ENCODE peak calls at places on chromosomes 7 and 10, in four cellular contexts. M is astrocyte of the spinal cord, J is type B pancreatic cell, V is brain microvascular endothelial cell. P is an unnamed sample.

GRCh38 chr7:145655666-145656065 is 460.9 kb upstream of the CNTNAP2 start:
- DNase-seq in V (no peak), M (no peak), J (no peak), P (no peak)

GRCh38 chr7:149422914-149423285 is 38.0 kb downstream of the ZNF777 start:
- DNase-seq in M (no peak), J (no peak), V (no peak), P (no peak)

GRCh38 chr10:124735491-124736286 is 8.5 kb downstream of the FAM53B start:
- DNase-seq in M (no peak), V (no peak), J (peak), P (no peak)

GRCh38 chr10:129837909-129838582 is 126.0 kb downstream of the EBF3 start:
- DNase-seq in V (no peak), J (no peak), M (no peak), P (no peak)

GRCh38 chr10:11444531-11445228 is 166.8 kb downstream of the USP6NL start:
- DNase-seq in V (no peak), J (peak), M (no peak), P (no peak)

GRCh38 chr7:85186521-85187241 is at the start of gene SEMA3D:
- DNase-seq in V (peak), J (peak), M (peak), P (peak)

GRCh38 chr10:60809157-60809556 is 30.9 kb downstream of the CDK1 start:
- DNase-seq in J (no peak), M (no peak), V (peak), P (peak)

GRCh38 chr10:113178771-113179170 is 228.7 kb downstream of the TCF7L2 start:
- DNase-seq in J (peak), M (no peak), V (no peak), P (no peak)

GRCh38 chr7:33932221-33932620 is 26.9 kb downstream of the BMPER start:
- DNase-seq in J (no peak), M (no peak), V (no peak), P (no peak)

GRCh38 chr10:92914478-92915066 is 66.3 kb downstream of the EXOC6 start:
- DNase-seq in J (no peak), V (peak), M (peak), P (peak)
- TF ChIP-seq CTCF in J (peak), V (peak), M (peak), P (peak)

DNA sequence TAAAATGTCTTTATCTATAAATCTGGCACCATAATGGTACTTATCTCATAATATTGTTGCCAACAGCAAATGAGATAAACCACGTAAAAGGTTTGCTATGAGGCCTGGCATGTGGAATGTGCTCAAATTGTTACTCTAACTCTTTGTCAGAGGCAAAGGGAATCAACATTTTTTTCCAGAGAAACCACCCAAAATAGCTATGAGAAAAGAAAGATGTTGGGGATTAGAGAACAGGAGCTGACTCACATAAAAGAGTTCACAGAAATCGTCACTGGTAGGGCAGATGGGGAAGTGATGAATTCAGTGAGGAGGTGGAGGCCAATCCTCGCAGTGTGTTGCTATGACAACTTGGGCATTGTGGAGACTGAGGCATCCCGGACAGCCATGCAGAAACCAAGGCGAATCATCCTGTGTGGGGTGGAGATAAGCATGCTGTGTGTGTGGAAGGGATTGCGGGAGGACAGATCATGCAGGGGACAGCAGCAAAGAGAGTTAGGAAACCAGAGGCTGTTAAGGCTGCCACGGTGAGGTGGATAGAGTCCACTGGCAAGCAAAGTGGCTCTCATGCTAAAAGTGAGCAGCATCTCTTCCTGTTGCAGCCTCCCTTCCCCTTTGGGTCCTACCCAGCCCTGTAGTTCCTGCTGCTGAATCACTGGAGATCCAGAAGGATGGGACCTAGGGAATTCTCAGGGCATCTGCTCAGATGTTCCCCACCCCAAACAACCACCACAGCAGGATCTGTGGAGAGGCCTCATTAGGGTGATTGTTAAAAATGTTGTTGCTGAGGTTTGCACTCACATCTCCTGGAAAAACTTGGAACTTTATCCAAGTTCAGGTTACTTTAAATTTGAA is 103.9 kb downstream of the CUBN start:
- DNase-seq in M (peak), J (no peak), V (peak), P (peak)
- TF ChIP-seq CTCF in M (no peak), J (no peak), V (peak), P (no peak)

GRCh38 chr7:116588225-116588624 is 63.4 kb downstream of the CAV1 start:
- DNase-seq in M (peak), V (peak), J (no peak), P (peak)

GRCh38 chr7:116585967-116586366 is 61.1 kb downstream of the CAV1 start:
- DNase-seq in V (no peak), J (no peak), M (no peak), P (no peak)

GRCh38 chr7:116591202-116592040 is 66.6 kb downstream of the CAV1 start:
- DNase-seq in J (no peak), M (peak), V (no peak), P (no peak)

GRCh38 chr7:116592041-116592355 is 67.2 kb downstream of the CAV1 start:
- DNase-seq in J (no peak), M (no peak), V (no peak), P (no peak)

DNA sequence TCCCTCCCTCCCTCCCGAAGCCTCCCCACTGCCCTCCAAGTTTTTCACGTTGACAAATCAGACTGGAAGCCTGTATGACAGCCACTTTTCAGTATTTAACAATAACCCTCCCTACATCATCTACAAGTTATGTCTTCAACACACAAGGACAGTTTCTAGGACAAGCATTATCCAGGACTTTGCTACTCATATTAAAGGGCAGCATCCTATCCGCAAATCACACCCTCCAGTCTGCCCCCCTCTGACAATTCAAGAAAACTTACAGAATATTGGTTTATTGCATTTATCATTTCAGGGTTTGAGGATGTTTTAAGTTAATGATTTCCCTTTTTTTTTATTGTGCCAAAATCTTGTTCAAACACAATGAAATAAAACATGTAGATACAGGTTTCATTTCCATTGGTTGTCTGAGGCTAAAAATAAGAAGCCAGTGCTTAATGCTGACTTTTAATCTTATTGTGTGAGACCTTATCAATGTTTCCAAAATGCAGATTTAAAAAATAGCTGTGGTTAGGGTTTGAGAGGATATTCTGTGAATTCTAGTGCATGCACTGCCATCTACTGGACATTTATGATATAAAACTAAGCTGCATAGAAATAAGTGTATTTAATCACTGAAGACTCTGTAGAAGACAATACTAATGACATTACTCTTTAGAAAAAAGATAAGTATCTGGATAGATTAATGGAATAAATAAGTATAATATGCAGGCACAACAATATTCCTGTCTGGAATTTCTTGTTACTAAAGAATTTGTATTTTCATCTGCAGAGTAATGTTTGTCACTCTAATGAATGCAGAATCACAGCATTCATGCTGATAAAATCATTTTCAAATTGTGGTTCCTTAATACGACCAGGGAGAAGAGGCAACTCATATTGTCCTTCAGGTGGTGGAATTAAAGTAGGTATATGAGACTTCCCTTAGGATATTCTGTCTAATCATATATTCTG is 64.1 kb downstream of the CAV1 start:
- DNase-seq in J (no peak), V (peak), M (peak), P (peak)
- TF ChIP-seq CTCF in J (peak), V (peak), M (peak), P (peak)

GRCh38 chr7:45568536-45569289 is 5.5 kb upstream of the ADCY1 start:
- DNase-seq in V (no peak), M (no peak), J (peak), P (no peak)

GRCh38 chr7:45564886-45565455 is 9.2 kb upstream of the ADCY1 start:
- DNase-seq in J (no peak), V (no peak), M (no peak), P (no peak)

GRCh38 chr7:45566386-45566785 is 7.8 kb upstream of the ADCY1 start:
- DNase-seq in J (no peak), M (no peak), V (no peak), P (no peak)

GRCh38 chr7:45569290-45569685 is 4.9 kb upstream of the ADCY1 start:
- DNase-seq in M (no peak), V (no peak), J (no peak), P (no peak)

GRCh38 chr7:45567713-45568112 is 6.5 kb upstream of the ADCY1 start:
- DNase-seq in M (no peak), V (no peak), J (no peak), P (no peak)
- TF ChIP-seq CTCF in M (no peak), V (no peak), J (no peak), P (no peak)

GRCh38 chr7:99837649-99838361 is 10.0 kb downstream of the CYP3A43 start:
- DNase-seq in M (no peak), J (no peak), V (no peak), P (no peak)
- TF ChIP-seq CTCF in M (peak), J (no peak), V (no peak), P (no peak)

DNA sequence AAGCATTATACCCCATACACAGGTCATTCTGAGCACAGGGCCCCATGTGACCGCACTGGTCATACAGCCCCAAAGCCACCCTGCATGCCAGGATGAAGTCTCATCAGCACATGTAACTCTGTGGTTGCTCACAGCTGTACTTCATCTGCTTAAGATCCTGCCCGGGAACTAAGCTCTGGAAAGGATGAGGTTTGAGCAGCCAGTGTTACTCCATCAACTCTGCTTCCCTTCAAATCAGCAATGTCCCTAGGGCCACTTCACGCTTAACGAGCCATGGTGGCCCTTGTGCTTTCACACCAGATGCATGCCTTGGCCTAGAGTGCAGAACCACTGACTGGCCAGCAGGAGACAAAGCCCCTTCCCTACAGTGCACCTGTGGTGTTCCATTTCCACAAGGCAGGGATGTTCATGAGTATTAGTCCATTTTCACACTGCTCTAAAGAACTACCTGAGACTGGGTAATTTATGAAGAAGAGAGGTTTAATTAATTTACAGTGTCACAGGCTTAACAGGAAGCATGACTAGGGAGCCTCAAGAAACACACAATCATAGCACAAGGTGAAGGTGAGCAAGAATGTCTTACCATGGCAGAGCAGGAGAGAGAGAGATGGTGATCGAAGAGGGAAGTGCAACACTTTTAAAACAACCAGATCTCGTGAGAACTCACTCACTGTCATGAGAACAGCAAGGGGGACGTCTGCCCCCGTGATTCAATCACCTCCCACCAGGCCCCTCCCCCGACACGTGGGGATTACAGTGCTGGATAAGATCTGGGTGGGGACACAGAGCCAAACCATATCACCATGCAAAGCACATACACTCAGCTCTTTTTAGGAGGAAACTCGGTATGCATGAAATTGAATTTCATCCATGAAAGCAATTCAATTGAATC is 149.0 kb upstream of the CDCA7L start:
- DNase-seq in V (no peak), M (no peak), J (no peak), P (peak)
- TF ChIP-seq CTCF in V (peak), M (no peak), J (peak), P (peak)

GRCh38 chr10:33183658-33184057 is 150.8 kb downstream of the NRP1 start:
- DNase-seq in J (no peak), V (no peak), M (no peak), P (peak)

GRCh38 chr10:33187427-33187999 is 147.0 kb downstream of the NRP1 start:
- DNase-seq in V (no peak), M (no peak), J (no peak), P (no peak)

GRCh38 chr10:33189373-33189772 is 145.1 kb downstream of the NRP1 start:
- DNase-seq in M (no peak), V (no peak), J (no peak), P (no peak)

GRCh38 chr10:33190406-33190805 is 144.1 kb downstream of the NRP1 start:
- DNase-seq in V (no peak), J (no peak), M (peak), P (no peak)

GRCh38 chr10:33186150-33186549 is 148.3 kb downstream of the NRP1 start:
- DNase-seq in J (no peak), V (no peak), M (no peak), P (no peak)
- TF ChIP-seq CTCF in J (no peak), V (no peak), M (no peak), P (no peak)

GRCh38 chr7:142301923-142302550 is 44.2 kb upstream of the PRSS58 start:
- DNase-seq in M (peak), J (no peak), V (no peak), P (peak)
- TF ChIP-seq CTCF in M (peak), J (peak), V (peak), P (peak)

GRCh38 chr10:71066600-71066999 is 145.8 kb upstream of the UNC5B start:
- DNase-seq in V (no peak), M (no peak), J (no peak), P (no peak)

GRCh38 chr10:71063431-71063830 is 148.9 kb upstream of the UNC5B start:
- DNase-seq in V (no peak), M (no peak), J (no peak), P (no peak)

GRCh38 chr10:71065659-71066058 is 146.7 kb upstream of the UNC5B start:
- DNase-seq in M (no peak), J (no peak), V (no peak), P (no peak)

GRCh38 chr10:71062156-71062555 is 150.2 kb upstream of the UNC5B start:
- DNase-seq in M (no peak), J (no peak), V (no peak), P (no peak)

DNA sequence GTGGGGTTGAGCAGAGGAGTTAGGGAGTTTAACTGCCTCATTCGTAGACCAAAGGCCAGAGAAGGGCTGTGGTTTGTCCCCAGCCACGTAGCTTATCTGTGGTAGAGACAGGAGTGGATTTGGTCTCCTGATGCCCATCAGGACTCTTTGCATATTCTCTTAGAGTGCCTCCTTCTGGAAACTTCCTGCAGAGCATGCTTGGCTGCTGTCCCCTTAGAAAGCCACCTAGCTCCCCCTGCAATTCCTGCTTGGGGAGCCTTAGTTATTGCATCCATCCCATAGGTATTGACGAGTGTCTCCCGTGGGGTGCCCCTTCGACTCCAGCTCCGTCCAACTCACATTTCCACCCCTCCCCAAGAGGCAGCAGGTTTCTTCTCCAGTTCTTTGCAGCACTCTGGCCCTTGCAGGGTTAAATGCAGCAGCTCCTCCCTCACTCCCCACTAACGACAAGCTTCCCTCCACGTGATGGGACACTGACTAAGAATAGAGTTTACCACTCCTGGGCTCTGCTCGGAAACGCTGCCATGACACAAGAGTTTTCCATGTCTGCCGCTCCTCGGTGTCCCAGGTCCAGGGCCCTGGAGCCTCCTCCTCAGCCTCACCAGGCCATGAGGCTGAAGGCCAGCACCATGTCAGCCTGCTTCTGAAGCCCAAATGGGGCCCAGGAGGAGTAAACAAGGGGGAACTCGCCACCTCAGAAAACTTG is 147.8 kb upstream of the UNC5B start:
- DNase-seq in J (no peak), V (no peak), M (no peak), P (peak)
- TF ChIP-seq CTCF in J (no peak), V (no peak), M (peak), P (peak)

DNA sequence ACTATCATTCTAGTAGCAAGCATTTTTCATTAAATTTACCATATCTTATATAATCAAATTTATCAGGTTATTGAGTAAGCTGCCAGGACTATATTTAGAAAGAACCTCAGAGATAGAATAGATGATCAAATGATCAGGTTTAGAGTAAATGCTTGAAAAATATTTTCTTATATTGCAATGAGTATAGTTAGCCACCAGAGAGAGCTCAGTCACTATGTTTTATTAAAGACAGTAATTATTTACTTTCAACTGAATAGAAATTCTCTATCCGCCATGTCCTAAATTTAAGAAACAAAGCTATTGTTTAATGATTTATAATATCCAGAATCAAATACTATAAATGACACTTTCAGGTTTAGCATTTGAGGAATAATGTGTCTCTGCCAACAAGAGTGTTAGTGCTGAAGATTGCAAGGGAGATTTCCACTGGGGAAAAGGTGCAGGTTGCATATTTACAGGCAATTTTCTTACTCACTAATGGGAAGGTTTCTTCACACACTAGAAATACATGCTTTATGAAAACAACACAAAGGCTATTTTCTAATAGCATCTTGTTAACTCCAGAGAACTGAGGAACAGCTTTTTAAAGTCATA is 184.7 kb downstream of the DGKB start:
- DNase-seq in M (peak), J (no peak), V (no peak), P (peak)
- TF ChIP-seq CTCF in M (peak), J (peak), V (peak), P (peak)

P was measured in HFFc6.